ENCODE peak calls at places on chromosomes 5 and 9, in four cellular contexts. A is naive thymus-derived CD4-positive, alpha-beta T cell; E is GM06990; K is astrocyte of the hippocampus. Y is an unnamed sample.

GRCh38 chr9:121485618-121486531 is 13.8 kb downstream of the GGTA1 start:
- DNase-seq in A (no peak), E (no peak), K (no peak), Y (no peak)

GRCh38 chr5:141465351-141465750 is 10.4 kb upstream of the PCDHGC3 start:
- DNase-seq in A (no peak), E (no peak), K (peak), Y (no peak)

GRCh38 chr9:95024097-95024671 is 293.3 kb downstream of the FANCC start:
- DNase-seq in A (no peak), E (no peak), K (no peak), Y (no peak)

GRCh38 chr9:94212531-94212930 is 46.6 kb upstream of the ZNF169 start:
- DNase-seq in A (no peak), E (no peak), K (no peak), Y (no peak)

GRCh38 chr9:84702469-84702868 is 32.9 kb downstream of the NTRK2 start:
- DNase-seq in A (no peak), E (no peak), K (no peak), Y (no peak)

GRCh38 chr9:116288658-116289057 is 135.1 kb downstream of the PAPPA start:
- DNase-seq in A (no peak), E (no peak), K (peak), Y (no peak)

GRCh38 chr5:174734571-174735497 is 10.5 kb downstream of the MSX2 start:
- DNase-seq in A (no peak), E (no peak), K (no peak), Y (no peak)

GRCh38 chr5:32642276-32643002 is 57.1 kb downstream of the SUB1 start:
- DNase-seq in A (no peak), E (no peak), K (peak), Y (no peak)

GRCh38 chr5:149038336-149039075 is 24.4 kb downstream of the SH3TC2 start:
- DNase-seq in A (no peak), E (no peak), K (no peak), Y (no peak)

GRCh38 chr5:54900906-54901725 is 84.3 kb downstream of the ESM1 start:
- DNase-seq in A (no peak), E (no peak), K (peak), Y (no peak)

GRCh38 chr5:132747064-132747692 is at the start of gene CCNI2:
- DNase-seq in A (peak), E (peak), K (peak), Y (peak)

GRCh38 chr5:96942911-96943310 is 7.0 kb downstream of the LNPEP start:
- DNase-seq in A (no peak), E (no peak), K (no peak), Y (no peak)

GRCh38 chr9:5453004-5453403 is 2.7 kb downstream of the CD274 start:
- DNase-seq in A (no peak), E (no peak), K (peak), Y (no peak)

GRCh38 chr5:169548315-169548714 is 35.3 kb upstream of the SPDL1 start:
- DNase-seq in A (no peak), E (no peak), K (peak), Y (no peak)

GRCh38 chr9:100292414-100292813 is 60.3 kb downstream of the TEX10 start:
- DNase-seq in A (no peak), E (no peak), K (no peak), Y (no peak)

GRCh38 chr5:130885027-130885426 is 280.0 kb downstream of the HINT1 start:
- DNase-seq in A (no peak), E (no peak), K (no peak), Y (no peak)

GRCh38 chr5:96459313-96460109 is 26.5 kb upstream of the PCSK1 start:
- DNase-seq in A (no peak), E (no peak), K (no peak), Y (no peak)

Y was measured in central memory CD4-positive, alpha-beta T cell.